ENCODE peak calls at places on chromosomes 12 and 14, in nine cellular contexts. One of them, this sample, is unnamed.

GRCh38 chr14:79841433-79841832 is 369.9 kb downstream of the DIO2 start:
- DNase-seq in effector CD8-positive, alpha-beta T cell: no peak
- DNase-seq in caudate nucleus: no peak
- DNase-seq in AG04450: no peak
- DNase-seq in T-cell: no peak
- DNase-seq in HT1080: no peak
- DNase-seq in activated CD4-positive, alpha-beta T cell treated with anti-CD3 and anti-CD28 coated beads, Interleukin-2, amount 50 U/mL, for 24 hours: no peak
- DNase-seq in stimulated activated CD8-positive, alpha-beta memory T cell treated with anti-CD3 and anti-CD28 coated beads, Interleukin-12 subunit alpha, Interleukin-12 subunit beta, amount 100 ng/mL, for 4 hours: no peak
- DNase-seq in RWPE1: no peak
- DNase-seq in this sample: no peak

GRCh38 chr12:31324845-31325523 is 966 bp downstream of the SINHCAF start:
- DNase-seq in AG04450: no peak
- DNase-seq in activated CD4-positive, alpha-beta T cell treated with anti-CD3 and anti-CD28 coated beads, Interleukin-2, amount 50 U/mL, for 24 hours: peak
- DNase-seq in HT1080: peak
- DNase-seq in effector CD8-positive, alpha-beta T cell: peak
- DNase-seq in stimulated activated CD8-positive, alpha-beta memory T cell treated with anti-CD3 and anti-CD28 coated beads, Interleukin-12 subunit alpha, Interleukin-12 subunit beta, amount 100 ng/mL, for 4 hours: peak
- DNase-seq in RWPE1: peak
- DNase-seq in T-cell: peak
- DNase-seq in caudate nucleus: no peak
- DNase-seq in this sample: peak

GRCh38 chr14:103191856-103192835 is 68.9 kb downstream of the TNFAIP2 start:
- DNase-seq in effector CD8-positive, alpha-beta T cell: no peak
- DNase-seq in caudate nucleus: no peak
- DNase-seq in stimulated activated CD8-positive, alpha-beta memory T cell treated with anti-CD3 and anti-CD28 coated beads, Interleukin-12 subunit alpha, Interleukin-12 subunit beta, amount 100 ng/mL, for 4 hours: no peak
- DNase-seq in AG04450: no peak
- DNase-seq in activated CD4-positive, alpha-beta T cell treated with anti-CD3 and anti-CD28 coated beads, Interleukin-2, amount 50 U/mL, for 24 hours: no peak
- DNase-seq in RWPE1: no peak
- DNase-seq in HT1080: no peak
- DNase-seq in T-cell: no peak
- DNase-seq in this sample: no peak

GRCh38 chr12:53046655-53047220 is 3.1 kb upstream of the TNS2 start:
- DNase-seq in activated CD4-positive, alpha-beta T cell treated with anti-CD3 and anti-CD28 coated beads, Interleukin-2, amount 50 U/mL, for 24 hours: no peak
- DNase-seq in stimulated activated CD8-positive, alpha-beta memory T cell treated with anti-CD3 and anti-CD28 coated beads, Interleukin-12 subunit alpha, Interleukin-12 subunit beta, amount 100 ng/mL, for 4 hours: peak
- DNase-seq in RWPE1: peak
- DNase-seq in HT1080: peak
- DNase-seq in caudate nucleus: peak
- DNase-seq in AG04450: peak
- DNase-seq in T-cell: no peak
- DNase-seq in effector CD8-positive, alpha-beta T cell: peak
- DNase-seq in this sample: no peak

GRCh38 chr12:93378373-93379310 is 917 bp downstream of the NUDT4 start:
- DNase-seq in activated CD4-positive, alpha-beta T cell treated with anti-CD3 and anti-CD28 coated beads, Interleukin-2, amount 50 U/mL, for 24 hours: peak
- DNase-seq in HT1080: peak
- DNase-seq in stimulated activated CD8-positive, alpha-beta memory T cell treated with anti-CD3 and anti-CD28 coated beads, Interleukin-12 subunit alpha, Interleukin-12 subunit beta, amount 100 ng/mL, for 4 hours: peak
- DNase-seq in caudate nucleus: no peak
- DNase-seq in effector CD8-positive, alpha-beta T cell: peak
- DNase-seq in AG04450: peak
- DNase-seq in RWPE1: peak
- DNase-seq in T-cell: peak
- DNase-seq in this sample: peak

GRCh38 chr14:59360923-59361794 is 104.0 kb downstream of the GPR135 start:
- DNase-seq in caudate nucleus: peak
- DNase-seq in AG04450: peak
- DNase-seq in RWPE1: peak
- DNase-seq in effector CD8-positive, alpha-beta T cell: no peak
- DNase-seq in activated CD4-positive, alpha-beta T cell treated with anti-CD3 and anti-CD28 coated beads, Interleukin-2, amount 50 U/mL, for 24 hours: no peak
- DNase-seq in T-cell: no peak
- DNase-seq in stimulated activated CD8-positive, alpha-beta memory T cell treated with anti-CD3 and anti-CD28 coated beads, Interleukin-12 subunit alpha, Interleukin-12 subunit beta, amount 100 ng/mL, for 4 hours: no peak
- DNase-seq in HT1080: peak
- DNase-seq in this sample: peak

GRCh38 chr14:72169521-72169920 is 237.3 kb downstream of the RGS6 start:
- DNase-seq in HT1080: peak
- DNase-seq in T-cell: no peak
- DNase-seq in activated CD4-positive, alpha-beta T cell treated with anti-CD3 and anti-CD28 coated beads, Interleukin-2, amount 50 U/mL, for 24 hours: no peak
- DNase-seq in AG04450: no peak
- DNase-seq in caudate nucleus: no peak
- DNase-seq in RWPE1: no peak
- DNase-seq in effector CD8-positive, alpha-beta T cell: no peak
- DNase-seq in stimulated activated CD8-positive, alpha-beta memory T cell treated with anti-CD3 and anti-CD28 coated beads, Interleukin-12 subunit alpha, Interleukin-12 subunit beta, amount 100 ng/mL, for 4 hours: no peak
- DNase-seq in this sample: no peak

GRCh38 chr12:130162267-130162666 is at the start of gene FZD10:
- DNase-seq in RWPE1: peak
- DNase-seq in AG04450: no peak
- DNase-seq in stimulated activated CD8-positive, alpha-beta memory T cell treated with anti-CD3 and anti-CD28 coated beads, Interleukin-12 subunit alpha, Interleukin-12 subunit beta, amount 100 ng/mL, for 4 hours: no peak
- DNase-seq in HT1080: no peak
- DNase-seq in T-cell: no peak
- DNase-seq in effector CD8-positive, alpha-beta T cell: no peak
- DNase-seq in activated CD4-positive, alpha-beta T cell treated with anti-CD3 and anti-CD28 coated beads, Interleukin-2, amount 50 U/mL, for 24 hours: peak
- DNase-seq in caudate nucleus: no peak
- DNase-seq in this sample: peak

GRCh38 chr12:49970030-49970429 is 2.7 kb upstream of the AQP6 start:
- DNase-seq in RWPE1: no peak
- DNase-seq in T-cell: no peak
- DNase-seq in effector CD8-positive, alpha-beta T cell: no peak
- DNase-seq in AG04450: no peak
- DNase-seq in activated CD4-positive, alpha-beta T cell treated with anti-CD3 and anti-CD28 coated beads, Interleukin-2, amount 50 U/mL, for 24 hours: no peak
- DNase-seq in HT1080: no peak
- DNase-seq in caudate nucleus: no peak
- DNase-seq in stimulated activated CD8-positive, alpha-beta memory T cell treated with anti-CD3 and anti-CD28 coated beads, Interleukin-12 subunit alpha, Interleukin-12 subunit beta, amount 100 ng/mL, for 4 hours: no peak
- DNase-seq in this sample: no peak

GRCh38 chr14:61864329-61864898 is 102.2 kb downstream of the SNAPC1 start:
- DNase-seq in AG04450: no peak
- DNase-seq in caudate nucleus: no peak
- DNase-seq in HT1080: no peak
- DNase-seq in effector CD8-positive, alpha-beta T cell: no peak
- DNase-seq in stimulated activated CD8-positive, alpha-beta memory T cell treated with anti-CD3 and anti-CD28 coated beads, Interleukin-12 subunit alpha, Interleukin-12 subunit beta, amount 100 ng/mL, for 4 hours: no peak
- DNase-seq in activated CD4-positive, alpha-beta T cell treated with anti-CD3 and anti-CD28 coated beads, Interleukin-2, amount 50 U/mL, for 24 hours: no peak
- DNase-seq in T-cell: no peak
- DNase-seq in RWPE1: no peak
- DNase-seq in this sample: no peak